ENCODE peak calls at places on chromosomes 7 and 10, in ten cellular contexts. One of them, this sample, is unnamed. For H3K4me1, the result is how much of the 10 kb centered on the place peaks cover.

GRCh38 chr7:148623586-148624282 is 33.2 kb downstream of the C7orf33 start:
- DNase-seq in MM.1S: no peak
- DNase-seq in adrenal gland: no peak
- DNase-seq in hepatocyte: no peak
- DNase-seq in lower lobe of right lung: no peak
- DNase-seq in ovary: no peak
- DNase-seq in NT2/D1: no peak
- DNase-seq in body of pancreas: no peak
- DNase-seq in keratinocyte: no peak
- DNase-seq in neural progenitor cell: no peak
- DNase-seq in this sample: peak

GRCh38 chr10:28768227-28768626 is 90.9 kb downstream of the BAMBI start:
- DNase-seq in MM.1S: no peak
- DNase-seq in adrenal gland: no peak
- DNase-seq in hepatocyte: no peak
- DNase-seq in lower lobe of right lung: no peak
- DNase-seq in ovary: no peak
- DNase-seq in NT2/D1: no peak
- DNase-seq in body of pancreas: no peak
- DNase-seq in keratinocyte: no peak
- DNase-seq in neural progenitor cell: peak
- DNase-seq in this sample: no peak

GRCh38 chr10:72132854-72133253 is 44.5 kb upstream of the SPOCK2 start:
- DNase-seq in MM.1S: no peak
- DNase-seq in adrenal gland: no peak
- DNase-seq in hepatocyte: no peak
- DNase-seq in lower lobe of right lung: no peak
- DNase-seq in ovary: no peak
- DNase-seq in NT2/D1: no peak
- DNase-seq in body of pancreas: no peak
- DNase-seq in keratinocyte: no peak
- DNase-seq in neural progenitor cell: no peak
- DNase-seq in this sample: no peak

GRCh38 chr10:118950190-118950658 is 79.3 kb upstream of the NANOS1 start:
- DNase-seq in MM.1S: no peak
- DNase-seq in adrenal gland: peak
- DNase-seq in hepatocyte: no peak
- DNase-seq in lower lobe of right lung: no peak
- DNase-seq in ovary: no peak
- DNase-seq in NT2/D1: no peak
- DNase-seq in body of pancreas: no peak
- DNase-seq in keratinocyte: no peak
- DNase-seq in neural progenitor cell: no peak
- DNase-seq in this sample: no peak

GRCh38 chr7:106165328-106165727 is 53.2 kb upstream of the SYPL1 start:
- DNase-seq in MM.1S: no peak
- DNase-seq in adrenal gland: no peak
- DNase-seq in hepatocyte: no peak
- DNase-seq in lower lobe of right lung: no peak
- DNase-seq in ovary: no peak
- DNase-seq in NT2/D1: no peak
- DNase-seq in body of pancreas: no peak
- DNase-seq in keratinocyte: no peak
- DNase-seq in neural progenitor cell: no peak
- DNase-seq in this sample: no peak

GRCh38 chr7:98619450-98620321 is 2.6 kb downstream of the NPTX2 start:
- DNase-seq in MM.1S: no peak
- DNase-seq in adrenal gland: peak
- DNase-seq in hepatocyte: peak
- DNase-seq in lower lobe of right lung: no peak
- DNase-seq in ovary: no peak
- DNase-seq in NT2/D1: no peak
- DNase-seq in body of pancreas: peak
- DNase-seq in keratinocyte: no peak
- DNase-seq in neural progenitor cell: peak
- DNase-seq in this sample: peak

GRCh38 chr7:40922316-40922670 is 780.6 kb downstream of the INHBA start:
- DNase-seq in MM.1S: no peak
- DNase-seq in adrenal gland: no peak
- DNase-seq in hepatocyte: no peak
- DNase-seq in lower lobe of right lung: no peak
- DNase-seq in ovary: no peak
- DNase-seq in NT2/D1: no peak
- DNase-seq in body of pancreas: no peak
- DNase-seq in keratinocyte: peak
- DNase-seq in neural progenitor cell: no peak
- DNase-seq in this sample: no peak

GRCh38 chr10:43287056-43288007 is 20.5 kb upstream of the RASGEF1A start:
- DNase-seq in MM.1S: peak
- DNase-seq in adrenal gland: no peak
- DNase-seq in hepatocyte: no peak
- DNase-seq in lower lobe of right lung: peak
- DNase-seq in ovary: no peak
- DNase-seq in NT2/D1: no peak
- DNase-seq in body of pancreas: peak
- DNase-seq in keratinocyte: no peak
- DNase-seq in neural progenitor cell: no peak
- DNase-seq in this sample: no peak

DNA sequence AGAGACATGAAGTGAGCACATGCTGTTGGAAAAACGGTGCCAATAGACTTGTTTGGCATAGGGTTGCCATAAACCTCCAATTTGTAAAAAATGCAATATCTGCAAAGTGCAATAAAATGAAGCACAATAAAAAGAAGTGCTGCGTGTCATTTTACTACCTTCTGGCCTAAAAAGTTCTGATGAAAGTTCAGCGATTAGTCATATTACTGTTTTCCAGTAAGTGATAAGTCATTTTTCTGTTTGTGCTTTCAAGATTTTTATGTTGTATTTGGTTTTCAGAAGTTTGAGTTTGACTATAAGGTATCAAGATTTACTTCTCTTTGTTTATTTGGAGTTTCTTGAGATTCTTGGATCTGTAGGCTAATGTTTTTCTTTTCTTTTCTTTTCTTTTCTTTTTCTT is 16.8 kb downstream of the AOAH start:
- DNase-seq in MM.1S: no peak
- DNase-seq in adrenal gland: no peak
- DNase-seq in hepatocyte: no peak
- DNase-seq in lower lobe of right lung: no peak
- DNase-seq in ovary: no peak
- DNase-seq in NT2/D1: no peak
- DNase-seq in body of pancreas: no peak
- DNase-seq in keratinocyte: no peak
- DNase-seq in neural progenitor cell: no peak
- DNase-seq in this sample: no peak
- H3K4me1 ChIP-seq in MM.1S: under half
- H3K4me1 ChIP-seq in adrenal gland: under half
- H3K4me1 ChIP-seq in hepatocyte: under half
- H3K4me1 ChIP-seq in lower lobe of right lung: under half
- H3K4me1 ChIP-seq in ovary: under half
- H3K4me1 ChIP-seq in NT2/D1: under half
- H3K4me1 ChIP-seq in body of pancreas: under half
- H3K4me1 ChIP-seq in keratinocyte: under half
- H3K4me1 ChIP-seq in neural progenitor cell: under half
- H3K4me1 ChIP-seq in this sample: under half

GRCh38 chr10:117001144-117001543 is 3.8 kb downstream of the SHTN1 start:
- DNase-seq in MM.1S: no peak
- DNase-seq in adrenal gland: no peak
- DNase-seq in hepatocyte: no peak
- DNase-seq in lower lobe of right lung: no peak
- DNase-seq in ovary: no peak
- DNase-seq in NT2/D1: no peak
- DNase-seq in body of pancreas: no peak
- DNase-seq in keratinocyte: no peak
- DNase-seq in neural progenitor cell: no peak
- DNase-seq in this sample: no peak

GRCh38 chr10:117002206-117002605 is 2.8 kb downstream of the SHTN1 start:
- DNase-seq in MM.1S: no peak
- DNase-seq in adrenal gland: no peak
- DNase-seq in hepatocyte: no peak
- DNase-seq in lower lobe of right lung: no peak
- DNase-seq in ovary: no peak
- DNase-seq in NT2/D1: no peak
- DNase-seq in body of pancreas: no peak
- DNase-seq in keratinocyte: no peak
- DNase-seq in neural progenitor cell: no peak
- DNase-seq in this sample: no peak

GRCh38 chr10:117004238-117004626 is 755 bp downstream of the SHTN1 start:
- DNase-seq in MM.1S: no peak
- DNase-seq in adrenal gland: no peak
- DNase-seq in hepatocyte: no peak
- DNase-seq in lower lobe of right lung: no peak
- DNase-seq in ovary: no peak
- DNase-seq in NT2/D1: no peak
- DNase-seq in body of pancreas: no peak
- DNase-seq in keratinocyte: peak
- DNase-seq in neural progenitor cell: no peak
- DNase-seq in this sample: no peak

GRCh38 chr10:117004627-117005453 is at the start of gene SHTN1:
- DNase-seq in MM.1S: peak
- DNase-seq in adrenal gland: peak
- DNase-seq in hepatocyte: peak
- DNase-seq in lower lobe of right lung: peak
- DNase-seq in ovary: peak
- DNase-seq in NT2/D1: no peak
- DNase-seq in body of pancreas: peak
- DNase-seq in keratinocyte: peak
- DNase-seq in neural progenitor cell: peak
- DNase-seq in this sample: peak

DNA sequence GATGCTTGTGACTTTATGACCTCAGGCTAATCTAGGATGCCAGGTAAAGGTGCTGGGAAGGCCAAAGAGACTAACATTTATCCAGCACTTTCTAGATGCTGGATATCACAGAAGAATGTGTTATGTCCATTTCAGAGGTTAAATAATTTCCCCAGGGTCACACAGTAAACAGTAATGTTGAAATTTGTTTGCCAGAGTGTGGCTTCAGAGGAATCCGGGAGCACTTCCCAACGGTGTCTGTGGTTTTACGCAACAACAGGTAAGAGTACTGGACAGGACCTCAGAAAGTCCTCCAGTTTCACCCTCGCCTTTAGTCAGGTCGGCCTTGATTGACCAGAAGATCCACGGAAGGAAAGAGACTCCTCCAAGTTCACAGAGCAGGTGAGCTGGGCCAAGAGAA is 1.7 kb downstream of the SHTN1 start:
- DNase-seq in MM.1S: no peak
- DNase-seq in adrenal gland: no peak
- DNase-seq in hepatocyte: no peak
- DNase-seq in lower lobe of right lung: no peak
- DNase-seq in ovary: no peak
- DNase-seq in NT2/D1: no peak
- DNase-seq in body of pancreas: no peak
- DNase-seq in keratinocyte: no peak
- DNase-seq in neural progenitor cell: no peak
- DNase-seq in this sample: no peak
- H3K4me1 ChIP-seq in MM.1S: under half
- H3K4me1 ChIP-seq in adrenal gland: under half
- H3K4me1 ChIP-seq in hepatocyte: under half
- H3K4me1 ChIP-seq in lower lobe of right lung: under half
- H3K4me1 ChIP-seq in ovary: under half
- H3K4me1 ChIP-seq in NT2/D1: under half
- H3K4me1 ChIP-seq in body of pancreas: under half
- H3K4me1 ChIP-seq in keratinocyte: under half
- H3K4me1 ChIP-seq in neural progenitor cell: under half
- H3K4me1 ChIP-seq in this sample: under half

DNA sequence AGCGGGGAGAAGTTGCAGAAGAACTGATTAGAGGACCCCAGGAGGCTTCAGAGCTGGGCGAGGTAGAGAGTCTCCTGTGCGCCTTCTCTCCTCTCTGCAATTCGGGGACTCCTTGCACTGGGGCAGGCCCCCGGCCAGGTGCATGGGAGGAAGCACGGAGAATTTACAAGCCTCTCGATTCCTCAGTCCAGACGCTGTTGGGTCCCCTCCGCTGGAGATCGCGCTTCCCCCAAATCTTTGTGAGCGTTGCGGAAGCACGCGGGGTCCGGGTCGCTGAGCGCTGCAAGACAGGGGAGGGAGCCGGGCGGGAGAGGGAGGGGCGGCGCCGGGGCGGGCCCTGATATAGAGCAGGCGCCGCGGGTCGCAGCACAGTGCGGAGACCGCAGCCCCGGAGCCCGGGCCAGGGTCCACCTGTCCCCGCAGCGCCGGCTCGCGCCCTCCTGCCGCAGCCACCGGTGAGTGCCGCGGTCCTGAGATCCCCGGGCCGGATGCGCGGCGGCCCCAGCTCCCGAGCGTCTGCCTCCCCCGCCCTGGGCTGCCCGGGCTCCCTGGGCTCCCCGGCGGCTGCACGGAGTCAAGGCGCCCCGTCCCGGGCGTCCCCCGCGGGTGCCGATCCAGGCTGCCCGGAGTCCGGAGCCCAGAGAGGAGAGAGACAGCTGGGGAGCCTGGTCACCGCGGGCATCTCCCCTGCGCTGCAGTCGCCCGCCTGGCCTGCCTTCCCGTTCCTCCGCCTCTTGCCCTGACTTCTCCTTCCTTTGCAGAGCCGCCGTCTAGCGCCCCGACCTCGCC is at the start of gene PLAU:
- DNase-seq in MM.1S: no peak
- DNase-seq in adrenal gland: peak
- DNase-seq in hepatocyte: peak
- DNase-seq in lower lobe of right lung: peak
- DNase-seq in ovary: peak
- DNase-seq in NT2/D1: no peak
- DNase-seq in body of pancreas: peak
- DNase-seq in keratinocyte: no peak
- DNase-seq in neural progenitor cell: peak
- DNase-seq in this sample: peak
- H3K4me1 ChIP-seq in MM.1S: under half
- H3K4me1 ChIP-seq in adrenal gland: under half
- H3K4me1 ChIP-seq in hepatocyte: under half
- H3K4me1 ChIP-seq in lower lobe of right lung: half or more
- H3K4me1 ChIP-seq in ovary: under half
- H3K4me1 ChIP-seq in NT2/D1: under half
- H3K4me1 ChIP-seq in body of pancreas: under half
- H3K4me1 ChIP-seq in keratinocyte: half or more
- H3K4me1 ChIP-seq in neural progenitor cell: under half
- H3K4me1 ChIP-seq in this sample: under half

GRCh38 chr7:131223151-131223550 is 104.5 kb upstream of the MKLN1 start:
- DNase-seq in MM.1S: no peak
- DNase-seq in adrenal gland: no peak
- DNase-seq in hepatocyte: no peak
- DNase-seq in lower lobe of right lung: no peak
- DNase-seq in ovary: no peak
- DNase-seq in NT2/D1: no peak
- DNase-seq in body of pancreas: no peak
- DNase-seq in keratinocyte: no peak
- DNase-seq in neural progenitor cell: no peak
- DNase-seq in this sample: no peak

GRCh38 chr7:131222171-131222570 is 105.5 kb upstream of the MKLN1 start:
- DNase-seq in MM.1S: no peak
- DNase-seq in adrenal gland: no peak
- DNase-seq in hepatocyte: no peak
- DNase-seq in lower lobe of right lung: no peak
- DNase-seq in ovary: no peak
- DNase-seq in NT2/D1: no peak
- DNase-seq in body of pancreas: no peak
- DNase-seq in keratinocyte: no peak
- DNase-seq in neural progenitor cell: no peak
- DNase-seq in this sample: no peak

GRCh38 chr7:131218727-131219128 is 108.9 kb upstream of the MKLN1 start:
- DNase-seq in MM.1S: peak
- DNase-seq in adrenal gland: no peak
- DNase-seq in hepatocyte: no peak
- DNase-seq in lower lobe of right lung: no peak
- DNase-seq in ovary: no peak
- DNase-seq in NT2/D1: no peak
- DNase-seq in body of pancreas: no peak
- DNase-seq in keratinocyte: no peak
- DNase-seq in neural progenitor cell: no peak
- DNase-seq in this sample: no peak

GRCh38 chr7:131221061-131221460 is 106.6 kb upstream of the MKLN1 start:
- DNase-seq in MM.1S: no peak
- DNase-seq in adrenal gland: no peak
- DNase-seq in hepatocyte: no peak
- DNase-seq in lower lobe of right lung: no peak
- DNase-seq in ovary: no peak
- DNase-seq in NT2/D1: no peak
- DNase-seq in body of pancreas: no peak
- DNase-seq in keratinocyte: no peak
- DNase-seq in neural progenitor cell: no peak
- DNase-seq in this sample: no peak

DNA sequence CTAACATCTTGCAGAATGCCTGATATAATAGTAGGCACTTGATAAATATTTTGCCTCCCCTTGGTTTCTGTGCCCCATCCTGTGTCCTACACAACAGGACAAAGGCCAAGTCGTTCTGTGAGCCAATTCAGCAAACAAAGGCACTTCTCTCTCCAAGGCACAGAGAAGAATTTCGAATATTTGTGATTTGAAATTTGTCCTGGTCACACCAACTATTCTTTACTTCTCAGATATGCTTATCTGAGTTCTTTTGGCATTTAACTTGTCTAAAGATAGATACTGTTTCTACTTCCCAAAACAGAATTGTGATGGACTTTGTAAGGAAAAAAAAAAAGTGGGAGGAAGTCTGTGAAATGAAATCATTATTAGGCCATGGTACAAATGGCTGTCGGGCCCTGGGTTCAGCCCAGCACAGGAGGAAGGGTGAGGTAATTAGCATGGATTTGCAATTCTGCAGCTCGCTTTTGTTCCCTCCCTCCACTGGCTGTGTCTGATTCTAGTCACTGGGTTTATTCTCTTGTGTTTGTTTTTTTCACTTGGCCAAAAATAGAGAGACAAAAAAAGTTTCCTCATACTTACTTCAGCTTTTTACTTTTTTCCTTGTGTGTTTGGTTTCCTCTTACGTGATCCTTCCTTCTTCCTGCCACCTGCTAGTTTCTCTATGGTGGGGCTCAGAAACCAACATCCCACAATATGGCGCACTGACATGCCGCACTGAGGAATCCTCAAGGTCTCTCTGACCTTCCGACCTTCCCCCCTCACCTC is 108.2 kb upstream of the MKLN1 start:
- DNase-seq in MM.1S: peak
- DNase-seq in adrenal gland: peak
- DNase-seq in hepatocyte: no peak
- DNase-seq in lower lobe of right lung: peak
- DNase-seq in ovary: no peak
- DNase-seq in NT2/D1: peak
- DNase-seq in body of pancreas: peak
- DNase-seq in keratinocyte: no peak
- DNase-seq in neural progenitor cell: no peak
- DNase-seq in this sample: peak
- H3K4me1 ChIP-seq in MM.1S: under half
- H3K4me1 ChIP-seq in adrenal gland: under half
- H3K4me1 ChIP-seq in hepatocyte: under half
- H3K4me1 ChIP-seq in lower lobe of right lung: under half
- H3K4me1 ChIP-seq in ovary: under half
- H3K4me1 ChIP-seq in NT2/D1: under half
- H3K4me1 ChIP-seq in body of pancreas: under half
- H3K4me1 ChIP-seq in keratinocyte: under half
- H3K4me1 ChIP-seq in neural progenitor cell: under half
- H3K4me1 ChIP-seq in this sample: under half